ENCODE peak calls at places on chromosomes 6 and 20, in four cellular contexts. H is AG10803, L is GM12865, Q is mammary epithelial cell. Y is an unnamed sample.

GRCh38 chr20:50339196-50339901 is 148.7 kb downstream of the CEBPB start:
- DNase-seq in Q (no peak), H (peak), L (peak), Y (peak)

GRCh38 chr6:156687875-156688549 is 89.2 kb upstream of the ARID1B start:
- DNase-seq in L (peak), Q (no peak), H (peak), Y (no peak)

GRCh38 chr20:10673176-10673830 is 496 bp downstream of the JAG1 start:
- DNase-seq in H (peak), L (peak), Q (no peak), Y (no peak)

GRCh38 chr6:99434702-99435530 is 9.8 kb upstream of the PNISR start:
- DNase-seq in Q (peak), L (peak), H (peak), Y (no peak)

GRCh38 chr20:6685181-6685582 is 82.3 kb upstream of the BMP2 start:
- DNase-seq in L (no peak), Q (peak), H (no peak), Y (no peak)

GRCh38 chr6:142417331-142417750 is 115.5 kb downstream of the ADGRG6 start:
- DNase-seq in L (no peak), Q (no peak), H (no peak), Y (no peak)

GRCh38 chr6:16391451-16391912 is 153.1 kb downstream of the GMPR start:
- DNase-seq in H (peak), L (no peak), Q (no peak), Y (no peak)

GRCh38 chr6:27582928-27583725 is 110.2 kb upstream of the ZNF184 start:
- DNase-seq in H (peak), L (peak), Q (peak), Y (no peak)

GRCh38 chr20:33438481-33438880 is 5.1 kb downstream of the SNTA1 start:
- DNase-seq in H (no peak), Q (no peak), L (peak), Y (no peak)

GRCh38 chr6:125585470-125585869 is 164.0 kb upstream of the HEY2 start:
- DNase-seq in H (no peak), L (no peak), Q (no peak), Y (no peak)
- TF ChIP-seq CTCF in H (no peak), L (no peak), Q (no peak), Y (no peak)

DNA sequence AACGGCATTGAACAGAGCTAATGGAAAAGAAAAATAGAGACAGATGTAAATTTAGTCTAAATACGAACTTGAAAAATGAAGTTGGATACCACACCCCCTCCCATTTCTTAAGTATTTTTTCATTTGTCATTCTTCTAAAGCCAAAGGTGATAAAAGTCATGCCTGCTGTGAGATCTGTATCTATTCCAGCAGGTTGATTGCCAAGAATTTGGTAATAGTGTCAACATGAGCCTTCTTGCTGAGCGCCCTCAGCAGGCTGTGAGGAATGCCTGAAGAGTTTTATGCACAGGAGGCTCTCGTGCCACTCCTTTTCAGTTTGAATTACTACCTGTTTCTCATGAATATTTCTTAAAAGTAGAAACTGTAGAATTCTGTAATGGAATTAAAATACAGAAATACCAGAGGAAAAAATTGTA is 165.4 kb downstream of the QKI start:
- DNase-seq in H (peak), Q (peak), L (peak), Y (no peak)
- TF ChIP-seq CTCF in H (peak), Q (no peak), L (no peak), Y (no peak)

DNA sequence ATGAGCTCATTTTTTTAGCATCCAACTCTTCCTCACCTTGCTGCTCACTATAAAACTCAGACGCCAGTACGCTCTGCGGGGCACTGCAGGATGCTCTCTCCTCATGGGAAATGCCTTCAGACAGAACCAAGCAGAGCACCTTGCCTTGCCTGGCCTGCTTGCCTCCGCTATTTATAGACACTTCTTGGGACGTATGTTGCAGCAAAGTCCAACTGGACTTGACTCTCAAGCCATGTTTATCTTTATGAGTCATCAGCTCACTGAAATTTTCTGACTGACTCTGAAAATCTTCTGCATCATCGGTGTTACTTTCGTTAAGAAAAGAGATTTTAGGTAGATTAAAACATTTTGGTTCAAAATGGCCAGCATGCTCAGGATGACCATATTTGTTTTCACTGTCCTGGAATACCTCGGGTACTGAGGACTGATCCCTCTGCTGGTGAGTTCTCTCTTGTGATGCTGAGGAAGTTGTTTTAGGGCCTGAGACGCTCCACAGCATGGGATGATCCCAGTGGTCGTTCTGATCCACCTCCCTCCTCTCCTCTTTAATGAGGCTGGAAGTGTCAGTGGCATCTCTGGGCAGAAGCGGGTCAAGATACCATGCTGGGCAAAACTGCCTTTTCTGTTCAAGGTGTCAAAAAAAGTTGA is 204.5 kb downstream of the KIF16B start:
- DNase-seq in Q (no peak), L (no peak), H (peak), Y (no peak)
- TF ChIP-seq CTCF in Q (no peak), L (no peak), H (no peak), Y (peak)

GRCh38 chr6:32153252-32153834 is 598 bp upstream of the PPT2 start:
- DNase-seq in H (no peak), L (no peak), Q (peak), Y (no peak)
- TF ChIP-seq CTCF in H (peak), L (no peak), Q (no peak), Y (peak)

Y was measured in chondrocyte.